ENCODE peak calls at places on chromosomes 1 and 21, in ten cellular contexts. Z is transverse colon, N is esophagus squamous epithelium, H is GM12865, W is endothelial cell of umbilical vein, V is psoas muscle, G is right atrium auricular region, S is Caco-2, E is A549, Q is kidney epithelial cell. L is an unnamed sample.

GRCh38 chr1:228142616-228143203 is 2.6 kb downstream of the GUK1 start:
- DNase-seq in Z (no peak), N (no peak), H (no peak), W (no peak), V (no peak), G (no peak), S (no peak), E (no peak), Q (no peak), L (no peak)

GRCh38 chr1:180382326-180383115 is 119.9 kb downstream of the ACBD6 start:
- DNase-seq in Z (no peak), N (no peak), H (no peak), W (peak), V (no peak), G (no peak), S (no peak), E (no peak), Q (no peak), L (no peak)

GRCh38 chr1:168767885-168768584 is 39.0 kb upstream of the DPT start:
- DNase-seq in Z (peak), N (no peak), H (no peak), W (no peak), V (peak), G (peak), S (no peak), E (no peak), Q (no peak), L (no peak)

GRCh38 chr1:31618916-31619846 is 1.7 kb downstream of the HCRTR1 start:
- DNase-seq in Z (no peak), N (no peak), H (no peak), W (no peak), V (no peak), G (no peak), S (no peak), E (no peak), Q (no peak), L (no peak)

GRCh38 chr21:46621457-46622182 is 13.9 kb upstream of the PRMT2 start:
- DNase-seq in Z (no peak), N (no peak), H (no peak), W (no peak), V (no peak), G (no peak), S (no peak), E (no peak), Q (no peak), L (no peak)

GRCh38 chr1:77759090-77760028 is at the start of gene USP33:
- DNase-seq in Z (peak), N (peak), H (peak), W (peak), V (peak), G (peak), S (peak), E (peak), Q (peak), L (no peak)

GRCh38 chr1:181086926-181087325 is 1.6 kb upstream of the IER5 start:
- DNase-seq in Z (no peak), N (no peak), H (no peak), W (no peak), V (no peak), G (no peak), S (no peak), E (no peak), Q (no peak), L (peak)

GRCh38 chr1:194813109-194813508 is 1626.7 kb upstream of the B3GALT2 start:
- DNase-seq in Z (no peak), N (no peak), H (no peak), W (no peak), V (no peak), G (no peak), S (no peak), E (no peak), Q (no peak), L (no peak)

GRCh38 chr1:110390096-110390495 is 730 bp downstream of the SLC16A4 start:
- DNase-seq in Z (peak), N (no peak), H (no peak), W (peak), V (peak), G (peak), S (peak), E (peak), Q (peak), L (no peak)

GRCh38 chr1:183023146-183023600 is at the start of gene LAMC1:
- DNase-seq in Z (peak), N (no peak), H (peak), W (peak), V (peak), G (peak), S (peak), E (peak), Q (no peak), L (no peak)

GRCh38 chr1:186983327-186983726 is 154.6 kb downstream of the PLA2G4A start:
- DNase-seq in Z (peak), N (no peak), H (no peak), W (no peak), V (peak), G (peak), S (no peak), E (no peak), Q (no peak), L (no peak)
- TF ChIP-seq CTCF in Z (no peak), N (no peak), H (no peak), W (no peak), V (no peak), G (no peak), S (no peak), E (no peak), Q (no peak), L (no peak)

GRCh38 chr21:44931137-44931500 is 8.7 kb upstream of the SLX9 start:
- DNase-seq in Z (peak), N (no peak), H (peak), W (no peak), V (peak), G (no peak), S (no peak), E (no peak), Q (no peak), L (no peak)
- H3K4me3 ChIP-seq in Z (peak), N (peak), H (peak), W (no peak), V (peak), G (peak), S (no peak), E (no peak), Q (no peak), L (no peak)

DNA sequence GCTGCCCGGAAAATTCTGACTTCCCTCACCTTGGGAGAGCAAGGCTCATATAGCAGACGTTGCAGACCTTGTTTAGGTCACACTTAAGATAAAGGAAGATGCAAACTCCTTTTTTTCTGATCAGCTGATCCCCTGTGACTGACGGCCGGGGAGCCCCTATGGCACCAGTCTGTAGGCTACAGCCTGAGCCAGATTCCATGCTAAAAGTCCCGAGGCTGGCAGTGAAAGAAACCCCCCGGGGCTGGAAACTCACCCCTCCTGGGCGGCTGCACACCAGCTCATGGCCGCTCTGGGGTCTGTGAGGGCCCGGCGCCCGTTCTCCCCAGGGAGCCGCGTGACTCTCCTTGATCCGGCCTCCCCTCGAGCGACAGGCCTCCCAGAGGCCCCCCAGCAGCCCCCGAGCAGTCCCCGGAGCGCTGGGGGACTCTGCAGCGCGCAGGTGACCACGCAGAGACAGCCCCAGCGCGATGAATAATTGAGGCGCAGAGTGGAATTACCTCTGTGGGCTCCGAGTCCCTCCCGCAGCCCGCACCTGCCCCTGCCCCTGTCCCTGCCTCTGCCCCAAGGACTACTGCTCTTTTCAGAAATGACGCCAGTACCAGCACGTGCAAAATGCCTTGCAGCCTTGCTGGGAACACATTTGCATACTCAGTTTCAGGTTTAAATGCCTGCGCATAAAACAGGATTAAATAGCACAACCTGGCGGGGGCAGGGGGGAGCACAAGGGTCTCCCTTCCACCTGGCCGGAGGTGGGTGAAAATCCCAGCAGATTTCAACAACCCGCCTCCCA is 62.6 kb upstream of the CLDN14 start:
- DNase-seq in Z (peak), N (no peak), H (peak), W (no peak), V (no peak), G (no peak), S (peak), E (no peak), Q (no peak), L (no peak)
- TF ChIP-seq CTCF in Z (no peak), N (no peak), H (peak), W (no peak), V (no peak), G (no peak), S (no peak), E (no peak), Q (no peak), L (no peak)

GRCh38 chr1:179353546-179353945 is 12.2 kb upstream of the AXDND1 start:
- DNase-seq in Z (no peak), N (no peak), H (no peak), W (no peak), V (no peak), G (peak), S (no peak), E (no peak), Q (no peak), L (peak)
- H3K4me3 ChIP-seq in Z (no peak), N (no peak), H (no peak), W (no peak), V (no peak), G (no peak), S (no peak), E (no peak), Q (no peak), L (no peak)